ENCODE peak calls at places on chromosomes 12 and 14, in six cellular contexts. One of them, this sample, is unnamed.

GRCh38 chr14:49950275-49951250 is 57.7 kb downstream of the ARF6 start:
- DNase-seq in GM23338: no peak
- DNase-seq in A549: no peak
- DNase-seq in fibroblast of mammary gland: peak
- DNase-seq in activated naive CD8-positive, alpha-beta T cell treated with anti-CD3 and anti-CD28 coated beads for 36 hours: no peak
- DNase-seq in AG08396: no peak
- DNase-seq in this sample: no peak

GRCh38 chr14:79332504-79333197 is 878.7 kb downstream of the DIO2 start:
- DNase-seq in GM23338: peak
- DNase-seq in A549: no peak
- DNase-seq in fibroblast of mammary gland: no peak
- DNase-seq in activated naive CD8-positive, alpha-beta T cell treated with anti-CD3 and anti-CD28 coated beads for 36 hours: no peak
- DNase-seq in AG08396: no peak
- DNase-seq in this sample: no peak

GRCh38 chr14:73753887-73754880 is 40.0 kb upstream of the PNMA1 start:
- DNase-seq in GM23338: no peak
- DNase-seq in A549: no peak
- DNase-seq in fibroblast of mammary gland: peak
- DNase-seq in activated naive CD8-positive, alpha-beta T cell treated with anti-CD3 and anti-CD28 coated beads for 36 hours: peak
- DNase-seq in AG08396: no peak
- DNase-seq in this sample: no peak

GRCh38 chr12:69510176-69510827 is 40.1 kb downstream of the FRS2 start:
- DNase-seq in GM23338: no peak
- DNase-seq in A549: no peak
- DNase-seq in fibroblast of mammary gland: no peak
- DNase-seq in activated naive CD8-positive, alpha-beta T cell treated with anti-CD3 and anti-CD28 coated beads for 36 hours: no peak
- DNase-seq in AG08396: no peak
- DNase-seq in this sample: no peak

GRCh38 chr12:30931222-30931621 is 4.7 kb downstream of the TSPAN11 start:
- DNase-seq in GM23338: no peak
- DNase-seq in A549: no peak
- DNase-seq in fibroblast of mammary gland: no peak
- DNase-seq in activated naive CD8-positive, alpha-beta T cell treated with anti-CD3 and anti-CD28 coated beads for 36 hours: no peak
- DNase-seq in AG08396: no peak
- DNase-seq in this sample: no peak

GRCh38 chr12:40870981-40871380 is 178.7 kb downstream of the CNTN1 start:
- DNase-seq in GM23338: no peak
- DNase-seq in A549: no peak
- DNase-seq in fibroblast of mammary gland: no peak
- DNase-seq in activated naive CD8-positive, alpha-beta T cell treated with anti-CD3 and anti-CD28 coated beads for 36 hours: no peak
- DNase-seq in AG08396: no peak
- DNase-seq in this sample: no peak

GRCh38 chr12:12404297-12404696 is 47.4 kb downstream of the BORCS5 start:
- DNase-seq in GM23338: peak
- DNase-seq in A549: peak
- DNase-seq in fibroblast of mammary gland: no peak
- DNase-seq in activated naive CD8-positive, alpha-beta T cell treated with anti-CD3 and anti-CD28 coated beads for 36 hours: no peak
- DNase-seq in AG08396: no peak
- DNase-seq in this sample: no peak

GRCh38 chr14:102390064-102390463 is 27.3 kb downstream of the TECPR2 start:
- DNase-seq in GM23338: no peak
- DNase-seq in A549: no peak
- DNase-seq in fibroblast of mammary gland: no peak
- DNase-seq in activated naive CD8-positive, alpha-beta T cell treated with anti-CD3 and anti-CD28 coated beads for 36 hours: no peak
- DNase-seq in AG08396: no peak
- DNase-seq in this sample: no peak

GRCh38 chr12:32921397-32921796 is 24.8 kb upstream of the PKP2 start:
- DNase-seq in GM23338: no peak
- DNase-seq in A549: peak
- DNase-seq in fibroblast of mammary gland: peak
- DNase-seq in activated naive CD8-positive, alpha-beta T cell treated with anti-CD3 and anti-CD28 coated beads for 36 hours: no peak
- DNase-seq in AG08396: no peak
- DNase-seq in this sample: no peak

GRCh38 chr14:61477845-61478438 is 156.6 kb downstream of the PRKCH start:
- DNase-seq in GM23338: no peak
- DNase-seq in A549: peak
- DNase-seq in fibroblast of mammary gland: peak
- DNase-seq in activated naive CD8-positive, alpha-beta T cell treated with anti-CD3 and anti-CD28 coated beads for 36 hours: peak
- DNase-seq in AG08396: no peak
- DNase-seq in this sample: no peak

GRCh38 chr12:24778486-24779304 is 170.2 kb downstream of the BCAT1 start:
- DNase-seq in GM23338: peak
- DNase-seq in A549: peak
- DNase-seq in fibroblast of mammary gland: peak
- DNase-seq in activated naive CD8-positive, alpha-beta T cell treated with anti-CD3 and anti-CD28 coated beads for 36 hours: no peak
- DNase-seq in AG08396: peak
- DNase-seq in this sample: no peak

GRCh38 chr14:80567905-80568512 is 356.7 kb upstream of the DIO2 start:
- DNase-seq in GM23338: no peak
- DNase-seq in A549: no peak
- DNase-seq in fibroblast of mammary gland: peak
- DNase-seq in activated naive CD8-positive, alpha-beta T cell treated with anti-CD3 and anti-CD28 coated beads for 36 hours: no peak
- DNase-seq in AG08396: no peak
- DNase-seq in this sample: no peak

GRCh38 chr14:94345344-94346072 is 22.4 kb upstream of the SERPINA6 start:
- DNase-seq in GM23338: no peak
- DNase-seq in A549: peak
- DNase-seq in fibroblast of mammary gland: peak
- DNase-seq in activated naive CD8-positive, alpha-beta T cell treated with anti-CD3 and anti-CD28 coated beads for 36 hours: no peak
- DNase-seq in AG08396: peak
- DNase-seq in this sample: no peak

GRCh38 chr12:50062733-50063452 is 5.5 kb downstream of the ASIC1 start:
- DNase-seq in GM23338: no peak
- DNase-seq in A549: no peak
- DNase-seq in fibroblast of mammary gland: no peak
- DNase-seq in activated naive CD8-positive, alpha-beta T cell treated with anti-CD3 and anti-CD28 coated beads for 36 hours: no peak
- DNase-seq in AG08396: no peak
- DNase-seq in this sample: no peak

GRCh38 chr14:76836029-76836630 is 9.9 kb downstream of the LRRC74A start:
- DNase-seq in GM23338: no peak
- DNase-seq in A549: peak
- DNase-seq in fibroblast of mammary gland: no peak
- DNase-seq in activated naive CD8-positive, alpha-beta T cell treated with anti-CD3 and anti-CD28 coated beads for 36 hours: no peak
- DNase-seq in AG08396: no peak
- DNase-seq in this sample: no peak

GRCh38 chr12:92144045-92144630 is 1.5 kb downstream of the BTG1 start:
- DNase-seq in GM23338: peak
- DNase-seq in A549: peak
- DNase-seq in fibroblast of mammary gland: peak
- DNase-seq in activated naive CD8-positive, alpha-beta T cell treated with anti-CD3 and anti-CD28 coated beads for 36 hours: peak
- DNase-seq in AG08396: peak
- DNase-seq in this sample: peak

GRCh38 chr12:39764944-39765560 is 145.4 kb upstream of the ABCD2 start:
- DNase-seq in GM23338: peak
- DNase-seq in A549: peak
- DNase-seq in fibroblast of mammary gland: peak
- DNase-seq in activated naive CD8-positive, alpha-beta T cell treated with anti-CD3 and anti-CD28 coated beads for 36 hours: no peak
- DNase-seq in AG08396: peak
- DNase-seq in this sample: no peak

GRCh38 chr12:25591132-25591531 is 38.0 kb upstream of the LMNTD1 start:
- DNase-seq in GM23338: peak
- DNase-seq in A549: peak
- DNase-seq in fibroblast of mammary gland: peak
- DNase-seq in activated naive CD8-positive, alpha-beta T cell treated with anti-CD3 and anti-CD28 coated beads for 36 hours: no peak
- DNase-seq in AG08396: no peak
- DNase-seq in this sample: no peak

GRCh38 chr12:50790081-50790480 is 26.2 kb downstream of the ATF1 start:
- DNase-seq in GM23338: no peak
- DNase-seq in A549: no peak
- DNase-seq in fibroblast of mammary gland: no peak
- DNase-seq in activated naive CD8-positive, alpha-beta T cell treated with anti-CD3 and anti-CD28 coated beads for 36 hours: no peak
- DNase-seq in AG08396: no peak
- DNase-seq in this sample: no peak

GRCh38 chr12:116662612-116663144 is 75.2 kb downstream of the SPRING1 start:
- DNase-seq in GM23338: peak
- DNase-seq in A549: no peak
- DNase-seq in fibroblast of mammary gland: no peak
- DNase-seq in activated naive CD8-positive, alpha-beta T cell treated with anti-CD3 and anti-CD28 coated beads for 36 hours: no peak
- DNase-seq in AG08396: peak
- DNase-seq in this sample: no peak

GRCh38 chr12:25792031-25792430 is 166.5 kb upstream of the RASSF8 start:
- DNase-seq in GM23338: no peak
- DNase-seq in A549: no peak
- DNase-seq in fibroblast of mammary gland: peak
- DNase-seq in activated naive CD8-positive, alpha-beta T cell treated with anti-CD3 and anti-CD28 coated beads for 36 hours: no peak
- DNase-seq in AG08396: no peak
- DNase-seq in this sample: no peak

GRCh38 chr12:76109879-76110278 is 25.4 kb upstream of the NAP1L1 start:
- DNase-seq in GM23338: no peak
- DNase-seq in A549: no peak
- DNase-seq in fibroblast of mammary gland: no peak
- DNase-seq in activated naive CD8-positive, alpha-beta T cell treated with anti-CD3 and anti-CD28 coated beads for 36 hours: no peak
- DNase-seq in AG08396: no peak
- DNase-seq in this sample: no peak

GRCh38 chr14:75562048-75562447 is 16.4 kb upstream of the FLVCR2 start:
- DNase-seq in GM23338: no peak
- DNase-seq in A549: no peak
- DNase-seq in fibroblast of mammary gland: no peak
- DNase-seq in activated naive CD8-positive, alpha-beta T cell treated with anti-CD3 and anti-CD28 coated beads for 36 hours: peak
- DNase-seq in AG08396: no peak
- DNase-seq in this sample: no peak

GRCh38 chr12:88993655-88994054 is 358.6 kb downstream of the DUSP6 start:
- DNase-seq in GM23338: peak
- DNase-seq in A549: peak
- DNase-seq in fibroblast of mammary gland: peak
- DNase-seq in activated naive CD8-positive, alpha-beta T cell treated with anti-CD3 and anti-CD28 coated beads for 36 hours: no peak
- DNase-seq in AG08396: peak
- DNase-seq in this sample: no peak

GRCh38 chr14:101219896-101220703 is 316.6 kb upstream of the RTL1 start:
- DNase-seq in GM23338: no peak
- DNase-seq in A549: no peak
- DNase-seq in fibroblast of mammary gland: no peak
- DNase-seq in activated naive CD8-positive, alpha-beta T cell treated with anti-CD3 and anti-CD28 coated beads for 36 hours: no peak
- DNase-seq in AG08396: no peak
- DNase-seq in this sample: no peak

GRCh38 chr14:102966256-102966655 is 43.8 kb downstream of the AMN start:
- DNase-seq in GM23338: no peak
- DNase-seq in A549: no peak
- DNase-seq in fibroblast of mammary gland: no peak
- DNase-seq in activated naive CD8-positive, alpha-beta T cell treated with anti-CD3 and anti-CD28 coated beads for 36 hours: no peak
- DNase-seq in AG08396: no peak
- DNase-seq in this sample: no peak

GRCh38 chr12:113676547-113676946 is 204.9 kb upstream of the LHX5 start:
- DNase-seq in GM23338: no peak
- DNase-seq in A549: no peak
- DNase-seq in fibroblast of mammary gland: no peak
- DNase-seq in activated naive CD8-positive, alpha-beta T cell treated with anti-CD3 and anti-CD28 coated beads for 36 hours: no peak
- DNase-seq in AG08396: no peak
- DNase-seq in this sample: no peak

GRCh38 chr14:74616996-74617700 is 5.1 kb upstream of the LTBP2 start:
- DNase-seq in GM23338: peak
- DNase-seq in A549: peak
- DNase-seq in fibroblast of mammary gland: peak
- DNase-seq in activated naive CD8-positive, alpha-beta T cell treated with anti-CD3 and anti-CD28 coated beads for 36 hours: no peak
- DNase-seq in AG08396: no peak
- DNase-seq in this sample: no peak